ENCODE peak calls at places on chromosomes 12 and 14, in eight cellular contexts. Z is endodermal cell, J is neural progenitor cell, N is suprapubic skin, B is fibroblast of lung, H is left ventricle myocardium inferior, K is heart left ventricle, O is HCT116. M is an unnamed sample. For H3K27me3, the result is how much of the 10 kb centered on the place peaks cover.

GRCh38 chr12:59010948-59011347 is 90.6 kb upstream of the LRIG3 start:
- DNase-seq in Z (no peak), J (no peak), N (no peak), B (no peak), H (no peak), K (no peak), O (no peak), M (no peak)

GRCh38 chr12:60494249-60494648 is 898.4 kb downstream of the SLC16A7 start:
- DNase-seq in Z (no peak), J (peak), N (no peak), B (peak), H (no peak), K (no peak), O (peak), M (no peak)

GRCh38 chr12:101021911-101022388 is 188.1 kb downstream of the SLC5A8 start:
- DNase-seq in Z (no peak), J (no peak), N (no peak), B (peak), H (no peak), K (no peak), O (peak), M (no peak)

GRCh38 chr12:113889806-113890581 is 76.1 kb downstream of the RBM19 start:
- DNase-seq in Z (no peak), J (no peak), N (no peak), B (no peak), H (no peak), K (no peak), O (no peak), M (no peak)

GRCh38 chr14:96783306-96784224 is 13.6 kb upstream of the VRK1 start:
- DNase-seq in Z (no peak), J (no peak), N (no peak), B (no peak), H (no peak), K (no peak), O (no peak), M (no peak)

GRCh38 chr12:40054554-40055226 is 51.2 kb downstream of the SLC2A13 start:
- DNase-seq in Z (no peak), J (no peak), N (no peak), B (peak), H (peak), K (no peak), O (no peak), M (no peak)

GRCh38 chr14:77281852-77282251 is 10.8 kb upstream of the NGB start:
- DNase-seq in Z (no peak), J (no peak), N (no peak), B (no peak), H (no peak), K (no peak), O (no peak), M (no peak)

GRCh38 chr12:109994262-109995175 is 1.6 kb downstream of the GIT2 start:
- DNase-seq in Z (no peak), J (no peak), N (no peak), B (no peak), H (no peak), K (no peak), O (no peak), M (no peak)

GRCh38 chr12:86230516-86231146 is 25.6 kb downstream of the MGAT4C start:
- DNase-seq in Z (no peak), J (no peak), N (no peak), B (peak), H (no peak), K (no peak), O (no peak), M (no peak)

GRCh38 chr12:89949457-89950195 is 241.0 kb upstream of the ATP2B1 start:
- DNase-seq in Z (no peak), J (no peak), N (no peak), B (peak), H (no peak), K (peak), O (no peak), M (no peak)

GRCh38 chr14:105912641-105913180 is 386.3 kb downstream of the TMEM121 start:
- DNase-seq in Z (no peak), J (no peak), N (no peak), B (no peak), H (peak), K (no peak), O (no peak), M (peak)

GRCh38 chr12:110744176-110744575 is 1.5 kb upstream of the PPP1CC start:
- DNase-seq in Z (no peak), J (peak), N (no peak), B (peak), H (no peak), K (no peak), O (no peak), M (no peak)

GRCh38 chr12:26631846-26632245 is 201.1 kb downstream of the ITPR2 start:
- DNase-seq in Z (no peak), J (no peak), N (no peak), B (no peak), H (no peak), K (no peak), O (no peak), M (no peak)

GRCh38 chr12:96255077-96255476 is 60.9 kb downstream of the ELK3 start:
- DNase-seq in Z (no peak), J (no peak), N (no peak), B (peak), H (peak), K (peak), O (no peak), M (no peak)

GRCh38 chr12:80161612-80162011 is 62.3 kb downstream of the OTOGL start:
- DNase-seq in Z (no peak), J (no peak), N (no peak), B (no peak), H (no peak), K (no peak), O (no peak), M (no peak)

GRCh38 chr12:80165741-80166140 is 66.4 kb downstream of the OTOGL start:
- DNase-seq in Z (no peak), J (no peak), N (no peak), B (no peak), H (no peak), K (no peak), O (no peak), M (no peak)

GRCh38 chr12:80166751-80167150 is 67.4 kb downstream of the OTOGL start:
- DNase-seq in Z (no peak), J (no peak), N (no peak), B (no peak), H (no peak), K (no peak), O (no peak), M (no peak)

GRCh38 chr12:80157640-80158039 is 58.3 kb downstream of the OTOGL start:
- DNase-seq in Z (no peak), J (no peak), N (no peak), B (no peak), H (no peak), K (no peak), O (no peak), M (no peak)

DNA sequence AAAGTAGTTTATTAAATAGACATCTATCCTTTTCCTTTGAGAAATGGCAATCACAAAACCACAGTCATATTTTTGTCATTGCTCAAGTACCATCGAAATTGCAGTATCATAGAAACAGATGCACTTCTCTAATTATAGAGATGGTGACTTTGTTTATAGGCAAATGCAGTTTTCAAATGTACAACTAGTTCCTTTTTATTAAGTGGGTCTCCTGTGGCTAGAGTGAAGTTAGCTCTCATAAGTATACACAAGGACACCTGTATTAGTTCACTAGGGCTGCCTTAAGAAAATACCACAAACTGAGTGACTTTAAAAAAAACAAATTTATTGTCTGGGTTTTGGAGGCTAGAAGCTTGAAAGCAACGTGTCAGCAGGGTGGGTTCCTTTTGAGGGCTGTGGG is 62.8 kb downstream of the OTOGL start:
- DNase-seq in Z (no peak), J (no peak), N (no peak), B (no peak), H (no peak), K (no peak), O (no peak), M (no peak)
- TF ChIP-seq CTCF in Z (no peak), J (no peak), N (no peak), B (no peak), H (no peak), K (no peak), O (no peak), M (no peak)

DNA sequence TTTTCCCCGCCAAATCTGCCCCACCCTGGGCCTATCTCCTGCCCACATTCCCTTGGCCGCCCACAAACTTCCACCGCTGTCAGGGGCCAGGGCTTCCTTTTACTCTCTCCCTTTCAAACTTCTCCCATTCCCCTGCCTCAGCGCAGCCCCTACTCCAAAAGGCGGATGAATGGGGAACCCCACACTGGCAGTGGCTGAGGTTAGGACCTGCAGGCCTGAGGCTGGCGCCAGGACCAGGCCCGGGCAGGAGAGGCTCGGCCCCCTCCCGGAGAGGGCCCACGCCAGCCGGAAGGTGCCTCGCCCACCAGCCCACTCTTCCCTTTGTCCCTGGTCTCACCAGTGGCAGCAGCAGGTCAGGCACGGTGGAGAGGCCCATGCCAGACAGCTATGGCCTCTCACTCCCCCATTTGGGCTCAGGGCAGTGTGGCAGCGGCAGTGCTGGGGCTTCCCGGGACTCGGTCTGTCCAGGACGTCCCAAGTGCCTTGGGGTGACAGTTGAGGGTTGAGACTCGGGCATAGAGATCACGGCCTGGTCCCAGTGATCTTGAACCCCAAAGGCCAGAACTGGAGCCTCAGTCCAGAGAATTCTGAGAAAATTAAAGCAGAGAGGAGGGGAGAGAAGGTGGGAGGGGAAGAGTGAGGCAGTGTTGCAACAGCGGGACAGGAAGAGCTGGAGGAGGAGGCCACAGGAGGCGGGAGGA is at the start of gene TNFRSF1A:
- DNase-seq in Z (peak), J (peak), N (no peak), B (peak), H (peak), K (peak), O (no peak), M (peak)
- H3K27ac ChIP-seq in Z (peak), J (peak), N (peak), B (peak), H (peak), K (peak), O (peak), M (peak)

GRCh38 chr12:94148841-94149780 is 734 bp downstream of the PLXNC1 start:
- DNase-seq in Z (peak), J (peak), N (no peak), B (peak), H (peak), K (peak), O (no peak), M (peak)

GRCh38 chr12:94151577-94151976 is 3.2 kb downstream of the PLXNC1 start:
- DNase-seq in Z (peak), J (no peak), N (no peak), B (no peak), H (no peak), K (no peak), O (no peak), M (no peak)

GRCh38 chr12:94149781-94150482 is 1.6 kb downstream of the PLXNC1 start:
- DNase-seq in Z (peak), J (peak), N (no peak), B (peak), H (peak), K (peak), O (no peak), M (peak)

GRCh38 chr12:94152292-94153083 is 4.1 kb downstream of the PLXNC1 start:
- DNase-seq in Z (no peak), J (no peak), N (no peak), B (no peak), H (no peak), K (no peak), O (no peak), M (no peak)

DNA sequence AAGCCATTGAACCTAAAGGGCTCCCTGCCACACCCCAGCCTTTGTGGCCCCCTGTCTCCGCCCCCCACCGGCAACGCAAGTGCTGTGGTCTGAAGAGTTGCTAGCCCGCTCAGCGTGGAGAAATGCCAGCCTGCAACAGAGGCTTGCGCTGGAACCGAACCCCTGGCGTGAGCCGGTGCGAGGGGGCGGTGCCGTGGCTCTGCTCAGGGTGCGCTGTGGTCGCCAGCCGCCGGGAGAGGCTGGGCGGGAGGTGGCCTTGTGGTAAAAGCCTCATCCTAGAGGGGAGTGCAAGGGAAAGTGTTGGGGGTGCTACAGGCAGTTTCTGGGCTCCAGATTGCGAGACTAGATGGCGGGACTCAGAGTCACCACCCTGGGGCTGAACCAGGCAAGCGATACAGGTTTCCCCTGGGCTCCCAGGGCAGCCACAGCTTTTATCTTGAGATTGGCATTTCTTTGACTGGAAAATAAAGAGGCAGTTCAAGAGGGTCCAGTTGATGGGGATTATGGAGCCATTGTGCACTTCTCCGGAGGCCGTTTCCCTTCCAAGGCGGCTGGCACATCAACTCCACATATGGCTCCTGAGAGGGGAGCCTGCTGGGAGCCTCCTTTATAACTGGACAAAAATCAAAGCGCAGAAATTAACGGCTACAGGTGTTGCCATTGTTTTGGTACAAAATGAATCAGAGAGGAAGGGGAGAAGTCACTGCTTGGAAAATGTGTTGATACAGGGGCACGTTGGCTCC is 2.3 kb downstream of the PLXNC1 start:
- DNase-seq in Z (peak), J (peak), N (no peak), B (no peak), H (no peak), K (no peak), O (no peak), M (peak)
- H3K27me3 ChIP-seq in Z (half or more), J (half or more), N (half or more), B (half or more), H (under half), K (under half), O (under half), M (under half)

GRCh38 chr12:30795410-30795659 is 40.6 kb upstream of the CAPRIN2 start:
- DNase-seq in Z (peak), J (no peak), N (no peak), B (no peak), H (no peak), K (no peak), O (no peak), M (no peak)
- TF ChIP-seq CTCF in Z (no peak), J (no peak), N (no peak), B (no peak), H (no peak), K (no peak), O (no peak), M (no peak)

GRCh38 chr14:85534914-85535313 is 5.0 kb downstream of the FLRT2 start:
- DNase-seq in Z (peak), J (peak), N (no peak), B (peak), H (no peak), K (no peak), O (no peak), M (no peak)
- H3K27ac ChIP-seq in Z (no peak), J (no peak), N (no peak), B (no peak), H (no peak), K (peak), O (no peak), M (no peak)

GRCh38 chr14:36646664-36647416 is 14.8 kb upstream of the PAX9 start:
- DNase-seq in Z (peak), J (peak), N (no peak), B (no peak), H (no peak), K (no peak), O (no peak), M (no peak)
- H3K27me3 ChIP-seq in Z (half or more), J (half or more), N (half or more), B (under half), H (half or more), K (half or more), O (under half), M (under half)

DNA sequence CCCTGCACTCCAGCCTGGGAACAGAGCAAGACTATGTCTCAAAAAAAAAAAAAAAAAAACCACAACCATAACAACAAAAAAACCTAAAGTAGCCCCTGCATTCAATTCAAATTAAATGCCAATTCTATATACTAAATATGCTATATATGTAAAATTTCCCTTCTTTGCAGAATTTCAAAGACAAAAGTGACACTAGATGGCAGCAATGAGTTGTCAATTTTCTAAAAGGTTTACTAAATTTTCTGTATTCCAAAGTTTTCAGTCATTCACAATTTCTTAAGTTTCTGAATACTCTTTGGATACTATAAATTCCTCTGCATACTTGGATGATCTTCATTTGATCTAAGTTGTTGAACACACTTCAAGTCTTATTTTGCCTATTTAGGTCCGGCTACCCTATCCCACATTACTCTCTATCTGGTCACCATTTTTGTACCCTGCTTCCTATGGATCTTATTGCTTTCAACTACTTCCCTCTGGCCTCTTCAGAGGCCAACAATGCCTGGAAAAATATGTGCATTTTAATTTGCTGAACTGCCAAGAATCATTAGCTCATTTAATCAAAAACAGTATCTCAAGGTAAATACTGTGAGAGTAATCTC is 27.9 kb downstream of the HNRNPC start:
- DNase-seq in Z (no peak), J (no peak), N (no peak), B (peak), H (no peak), K (no peak), O (no peak), M (no peak)
- TF ChIP-seq CTCF in Z (peak), J (peak), N (peak), B (no peak), H (peak), K (peak), O (peak), M (peak)

GRCh38 chr12:65938807-65939206 is 114.5 kb downstream of the HMGA2 start:
- DNase-seq in Z (no peak), J (no peak), N (no peak), B (no peak), H (no peak), K (no peak), O (no peak), M (no peak)

GRCh38 chr12:65944637-65945036 is 120.4 kb downstream of the HMGA2 start:
- DNase-seq in Z (no peak), J (no peak), N (no peak), B (no peak), H (no peak), K (no peak), O (no peak), M (no peak)

GRCh38 chr12:65940744-65941143 is 116.5 kb downstream of the HMGA2 start:
- DNase-seq in Z (no peak), J (no peak), N (no peak), B (no peak), H (no peak), K (no peak), O (no peak), M (no peak)

GRCh38 chr12:65943388-65944137 is 119.3 kb downstream of the HMGA2 start:
- DNase-seq in Z (no peak), J (no peak), N (no peak), B (no peak), H (no peak), K (no peak), O (no peak), M (no peak)

GRCh38 chr12:65941388-65941787 is 117.1 kb downstream of the HMGA2 start:
- DNase-seq in Z (no peak), J (no peak), N (no peak), B (peak), H (no peak), K (no peak), O (no peak), M (no peak)
- H3K27ac ChIP-seq in Z (no peak), J (no peak), N (no peak), B (peak), H (no peak), K (no peak), O (peak), M (no peak)

GRCh38 chr12:3364661-3365264 is 126.2 kb upstream of the PRMT8 start:
- DNase-seq in Z (peak), J (no peak), N (no peak), B (no peak), H (no peak), K (no peak), O (no peak), M (no peak)

GRCh38 chr12:3366451-3367155 is 124.4 kb upstream of the PRMT8 start:
- DNase-seq in Z (peak), J (no peak), N (no peak), B (no peak), H (no peak), K (no peak), O (no peak), M (no peak)

GRCh38 chr12:3371018-3371417 is 120.0 kb upstream of the PRMT8 start:
- DNase-seq in Z (no peak), J (no peak), N (no peak), B (no peak), H (no peak), K (no peak), O (no peak), M (no peak)

GRCh38 chr12:3365416-3366385 is 125.3 kb upstream of the PRMT8 start:
- DNase-seq in Z (peak), J (peak), N (no peak), B (no peak), H (peak), K (peak), O (no peak), M (no peak)

GRCh38 chr12:3367750-3368444 is 123.1 kb upstream of the PRMT8 start:
- DNase-seq in Z (no peak), J (no peak), N (no peak), B (no peak), H (no peak), K (no peak), O (no peak), M (no peak)
- H3K27me3 ChIP-seq in Z (under half), J (half or more), N (half or more), B (under half), H (half or more), K (under half), O (under half), M (under half)